ENCODE peak calls at places on chromosomes 16 and 17, in nine cellular contexts. E is left ventricle myocardium inferior, Y is body of pancreas, Q is AG09309, B is AG10803, O is choroid plexus epithelial cell, M is heart right ventricle, X is NB4, P is astrocyte of the cerebellum. Z is an unnamed sample.

GRCh38 chr16:35207059-35207999 is 1747.9 kb downstream of the TP53TG3F start:
- DNase-seq in O (no peak), Q (no peak), Y (no peak), P (no peak), M (no peak), X (no peak), B (no peak), E (no peak), Z (no peak)

GRCh38 chr17:35460354-35460851 is 11.8 kb upstream of the SLFN13 start:
- DNase-seq in B (no peak), P (no peak), M (peak), O (no peak), E (peak), Q (no peak), X (no peak), Y (peak), Z (peak)

GRCh38 chr17:81551458-81552243 is 502 bp downstream of the FAAP100 start:
- DNase-seq in X (peak), B (peak), Q (no peak), P (no peak), M (peak), O (peak), E (no peak), Y (peak), Z (peak)

GRCh38 chr17:64457156-64457555 is 8.2 kb downstream of the MILR1 start:
- DNase-seq in B (peak), Q (no peak), O (peak), Y (no peak), X (no peak), P (peak), M (no peak), E (no peak), Z (peak)

GRCh38 chr17:47821424-47822379 is at the start of gene OSBPL7:
- DNase-seq in Q (no peak), P (peak), E (peak), O (peak), X (peak), B (peak), M (peak), Y (peak), Z (peak)

GRCh38 chr16:86602521-86602920 is 24.2 kb downstream of the FOXL1 start:
- DNase-seq in E (no peak), Y (no peak), P (no peak), B (no peak), Q (no peak), M (no peak), X (no peak), O (no peak), Z (no peak)

GRCh38 chr16:57185446-57185944 is 344 bp downstream of the PSME3IP1 start:
- DNase-seq in E (peak), P (no peak), B (peak), Y (peak), Q (no peak), O (peak), X (no peak), M (peak), Z (no peak)

GRCh38 chr16:80746231-80746630 is 58.2 kb downstream of the CDYL2 start:
- DNase-seq in B (peak), E (no peak), Q (no peak), O (peak), X (no peak), M (no peak), Y (no peak), P (no peak), Z (no peak)

GRCh38 chr17:59845595-59846390 is 47.0 kb downstream of the TUBD1 start:
- DNase-seq in P (peak), E (no peak), B (peak), Y (peak), M (no peak), X (peak), O (peak), Q (no peak), Z (peak)

GRCh38 chr17:82828875-82829487 is 10.8 kb downstream of the ZNF750 start:
- DNase-seq in E (no peak), Y (no peak), Q (no peak), O (no peak), P (no peak), M (no peak), X (no peak), B (no peak), Z (no peak)

GRCh38 chr16:50208460-50208931 is 55.4 kb downstream of the TENT4B start:
- DNase-seq in P (no peak), Y (no peak), B (peak), E (no peak), O (peak), M (no peak), Q (peak), X (no peak), Z (no peak)

GRCh38 chr16:1349951-1350350 is 1.7 kb downstream of the TSR3 start:
- DNase-seq in Y (no peak), B (no peak), P (no peak), M (no peak), Q (no peak), O (no peak), E (no peak), X (no peak), Z (no peak)

GRCh38 chr17:34114174-34114573 is 140.9 kb upstream of the CCL2 start:
- DNase-seq in Y (no peak), X (no peak), Q (no peak), P (no peak), B (no peak), E (no peak), M (no peak), O (no peak), Z (no peak)

GRCh38 chr17:48615212-48615962 is at the start of gene HOXB8:
- DNase-seq in O (no peak), E (no peak), Y (no peak), X (no peak), P (no peak), Q (no peak), M (no peak), B (no peak), Z (no peak)

GRCh38 chr16:80197790-80198201 is 343.0 kb upstream of the DYNLRB2 start:
- DNase-seq in E (no peak), B (peak), Q (peak), X (no peak), O (peak), M (no peak), P (peak), Y (no peak), Z (no peak)

GRCh38 chr17:7001562-7001961 is 5.7 kb downstream of the ALOX12 start:
- DNase-seq in X (peak), B (no peak), O (peak), E (no peak), Q (no peak), P (no peak), Y (no peak), M (no peak), Z (peak)

GRCh38 chr17:82942166-82943130 is 102.6 kb upstream of the ZNF750 start:
- DNase-seq in Q (no peak), E (peak), Y (no peak), P (no peak), B (no peak), X (no peak), M (peak), O (no peak), Z (no peak)

GRCh38 chr17:63579633-63580032 is 21.1 kb upstream of the TACO1 start:
- DNase-seq in Y (no peak), M (no peak), B (no peak), Q (no peak), X (no peak), O (peak), P (no peak), E (no peak), Z (no peak)

GRCh38 chr17:82874011-82874835 is 34.4 kb upstream of the ZNF750 start:
- DNase-seq in E (no peak), Q (no peak), M (no peak), B (no peak), P (no peak), X (no peak), O (no peak), Y (no peak), Z (no peak)

GRCh38 chr16:26550111-26550610 is 516.6 kb upstream of the C16orf82 start:
- DNase-seq in M (no peak), E (no peak), Y (no peak), Q (no peak), O (no peak), P (no peak), B (no peak), X (no peak), Z (no peak)

GRCh38 chr16:26542198-26542597 is 524.5 kb upstream of the C16orf82 start:
- DNase-seq in M (no peak), P (no peak), E (no peak), Q (no peak), Y (no peak), B (no peak), X (no peak), O (no peak), Z (no peak)

GRCh38 chr16:26547681-26548080 is 519.0 kb upstream of the C16orf82 start:
- DNase-seq in Q (no peak), M (no peak), Y (no peak), B (no peak), X (no peak), P (no peak), E (no peak), O (no peak), Z (no peak)

DNA sequence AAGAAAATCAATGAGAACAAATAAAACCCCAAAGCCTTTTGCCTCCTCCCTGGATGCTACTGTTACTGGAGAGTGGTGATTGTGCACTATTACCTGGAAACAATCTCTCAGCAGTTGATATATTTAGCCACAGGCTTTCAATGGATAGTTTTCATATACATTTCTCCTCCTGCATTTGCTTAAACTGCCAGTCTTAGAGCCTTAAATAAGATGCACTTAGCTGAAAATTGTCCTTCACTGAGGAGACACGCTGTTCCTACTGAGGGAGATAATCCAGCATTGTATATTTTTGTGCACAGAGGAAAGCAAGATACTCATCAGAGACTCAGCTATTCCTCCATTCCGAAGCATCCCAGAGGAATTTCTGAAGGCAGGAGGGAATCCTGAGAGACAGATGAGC is 520.2 kb upstream of the C16orf82 start:
- DNase-seq in Q (no peak), Y (no peak), X (no peak), B (no peak), M (no peak), P (no peak), O (no peak), E (no peak), Z (no peak)
- TF ChIP-seq CTCF in Q (no peak), Y (no peak), X (no peak), B (no peak), M (no peak), P (no peak), O (no peak), E (no peak), Z (no peak)

GRCh38 chr16:67185866-67186134 is 2.0 kb upstream of the MATCAP1 start:
- DNase-seq in E (no peak), Y (no peak), X (no peak), Q (no peak), O (no peak), M (no peak), P (no peak), B (no peak), Z (no peak)

GRCh38 chr16:67184453-67185002 is 765 bp upstream of the MATCAP1 start:
- DNase-seq in Q (no peak), B (no peak), X (no peak), E (no peak), Y (no peak), M (peak), P (no peak), O (no peak), Z (no peak)

GRCh38 chr16:67183627-67184452 is at the start of gene MATCAP1:
- DNase-seq in M (peak), Q (peak), O (peak), P (peak), X (peak), B (peak), E (peak), Y (peak), Z (peak)

GRCh38 chr16:67186550-67186950 is 2.8 kb upstream of the MATCAP1 start:
- DNase-seq in Y (no peak), X (no peak), Q (no peak), M (no peak), P (no peak), O (no peak), E (no peak), B (peak), Z (no peak)

DNA sequence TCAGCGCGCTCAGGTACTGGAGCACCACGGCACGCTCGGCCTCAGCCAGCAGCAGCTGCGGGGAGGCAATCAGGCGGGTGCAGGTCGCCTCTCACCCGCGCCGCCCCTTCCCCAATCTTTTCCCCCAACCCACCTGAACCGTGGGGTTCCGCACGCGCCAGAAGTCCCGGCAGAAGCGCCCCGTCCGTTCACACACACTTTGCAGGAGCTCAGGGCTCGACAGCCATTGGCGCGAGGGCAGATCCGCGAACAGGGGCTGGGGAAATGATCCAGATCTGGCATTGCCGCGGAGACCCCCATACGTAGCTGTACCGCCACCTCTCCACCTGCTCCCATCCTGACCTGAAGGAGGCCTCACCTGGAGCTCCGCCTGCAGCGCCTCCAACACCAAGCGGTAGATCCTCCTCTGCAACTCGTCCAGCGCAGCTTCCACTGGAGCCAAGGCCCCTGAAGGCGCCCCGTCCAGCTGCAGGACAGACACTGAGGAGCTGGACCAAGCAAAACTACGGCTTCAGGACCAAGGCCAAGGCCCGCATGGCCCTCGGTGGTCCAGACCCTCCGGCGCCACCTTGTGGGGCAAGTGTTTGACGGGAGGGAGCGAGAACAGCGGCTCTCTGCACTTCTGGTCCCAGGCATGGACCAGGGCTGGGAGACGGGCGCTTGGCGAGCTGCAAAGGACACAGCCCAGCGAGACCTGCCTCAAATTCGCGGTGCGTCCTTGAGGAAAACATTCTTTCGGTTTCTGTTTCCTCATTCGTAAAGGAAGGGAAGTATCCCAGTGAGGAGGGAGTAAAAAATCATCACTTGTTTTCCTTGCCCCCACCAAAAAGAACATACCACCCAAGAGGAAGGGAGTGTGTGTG is 1.5 kb upstream of the MATCAP1 start:
- DNase-seq in Q (peak), M (peak), X (peak), P (peak), Y (peak), E (peak), O (peak), B (peak), Z (peak)
- H3K4me3 ChIP-seq in Q (no peak), M (no peak), X (no peak), P (no peak), Y (no peak), E (peak), O (no peak), B (peak), Z (no peak)

GRCh38 chr17:65532491-65532890 is 29.0 kb downstream of the AXIN2 start:
- DNase-seq in M (no peak), E (no peak), O (no peak), P (no peak), Y (no peak), X (no peak), B (no peak), Q (no peak), Z (no peak)

GRCh38 chr17:65533056-65533745 is 28.2 kb downstream of the AXIN2 start:
- DNase-seq in X (no peak), P (no peak), Y (no peak), B (no peak), E (no peak), O (no peak), Q (no peak), M (no peak), Z (no peak)

GRCh38 chr17:65530158-65530984 is 31.1 kb downstream of the AXIN2 start:
- DNase-seq in E (no peak), X (no peak), Y (no peak), O (no peak), Q (no peak), B (no peak), P (no peak), M (no peak), Z (no peak)

GRCh38 chr17:65530985-65531507 is 30.4 kb downstream of the AXIN2 start:
- DNase-seq in P (no peak), M (no peak), Y (no peak), O (peak), X (no peak), Q (no peak), E (no peak), B (peak), Z (no peak)

DNA sequence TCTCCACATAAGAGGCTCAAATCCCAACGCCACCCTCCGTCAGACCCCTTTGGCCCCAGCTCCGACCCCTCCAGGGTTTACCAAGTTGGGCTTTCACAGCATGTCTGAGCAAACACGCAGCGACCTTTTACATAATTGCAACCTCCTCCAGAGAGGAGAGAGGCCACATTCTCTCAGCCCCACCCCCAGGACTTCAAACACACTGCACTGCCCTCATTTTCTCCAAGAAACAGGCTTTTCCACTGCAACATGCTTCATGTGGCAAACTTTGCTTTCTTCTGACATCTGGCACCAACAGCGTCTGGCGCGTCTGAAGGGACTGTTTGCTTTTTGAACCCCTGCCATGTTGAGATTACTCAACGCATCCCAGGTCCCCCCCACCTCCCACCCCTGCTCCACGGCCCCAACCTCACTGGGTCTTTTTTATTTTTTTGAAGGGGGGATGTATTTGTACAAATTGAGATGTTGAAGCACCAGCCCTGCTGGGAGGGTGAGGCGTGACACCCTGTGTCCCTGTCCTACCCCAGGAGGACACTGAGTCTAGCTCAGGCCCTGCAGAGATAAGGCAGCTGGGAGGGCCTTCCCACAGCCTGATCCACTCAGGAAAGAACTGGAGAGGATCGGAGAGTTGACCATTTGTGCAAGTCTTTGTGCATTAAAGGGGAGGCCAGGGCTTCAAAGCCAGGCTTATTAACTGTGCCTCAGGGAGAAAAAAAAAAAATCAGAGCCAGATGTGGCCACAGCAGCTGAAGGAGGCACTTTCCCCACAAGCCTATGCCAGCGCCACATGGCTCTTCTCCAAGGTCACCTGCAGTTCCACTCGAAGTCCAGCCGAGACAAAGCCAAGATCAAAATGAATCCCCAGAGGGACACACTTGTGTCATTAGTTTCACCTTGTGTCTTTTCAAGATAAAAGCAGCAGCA is 29.7 kb downstream of the AXIN2 start:
- DNase-seq in Y (peak), O (peak), B (peak), Q (no peak), P (no peak), M (peak), E (peak), X (no peak), Z (no peak)
- TF ChIP-seq CTCF in Y (no peak), O (peak), B (peak), Q (peak), P (peak), M (peak), E (peak), X (no peak), Z (peak)

DNA sequence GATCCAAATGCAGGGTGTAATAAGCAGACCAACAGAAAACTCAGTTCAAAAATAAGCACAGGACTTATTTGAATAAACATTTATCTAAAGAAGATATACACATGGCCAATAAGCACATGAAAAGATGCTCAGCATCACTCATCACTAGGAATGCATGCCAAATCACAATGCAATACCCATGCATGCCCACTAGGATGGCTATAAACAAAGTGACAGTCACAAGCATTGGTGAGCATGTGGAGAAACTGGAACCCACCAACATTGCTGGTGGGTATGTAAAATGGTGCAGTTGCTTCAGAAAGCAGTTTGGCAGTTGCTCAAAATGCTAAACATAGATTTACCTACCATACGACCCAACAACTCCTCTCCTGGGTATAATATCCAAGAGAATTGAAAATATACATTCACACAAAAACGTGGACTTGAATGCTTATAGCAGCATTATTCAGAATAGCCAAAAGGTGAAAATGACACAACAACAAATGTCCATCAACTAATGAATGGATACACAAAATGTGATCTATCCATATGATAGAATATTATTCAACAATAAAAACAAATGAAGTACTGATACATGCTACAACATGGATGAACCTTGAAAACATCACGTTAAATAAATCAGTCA is 20.1 kb downstream of the UBE2O start:
- DNase-seq in B (no peak), Q (no peak), Y (no peak), P (no peak), O (peak), X (peak), M (no peak), E (no peak), Z (peak)
- H3K4me3 ChIP-seq in B (no peak), Q (no peak), Y (no peak), P (no peak), O (no peak), X (no peak), M (no peak), E (no peak), Z (no peak)

DNA sequence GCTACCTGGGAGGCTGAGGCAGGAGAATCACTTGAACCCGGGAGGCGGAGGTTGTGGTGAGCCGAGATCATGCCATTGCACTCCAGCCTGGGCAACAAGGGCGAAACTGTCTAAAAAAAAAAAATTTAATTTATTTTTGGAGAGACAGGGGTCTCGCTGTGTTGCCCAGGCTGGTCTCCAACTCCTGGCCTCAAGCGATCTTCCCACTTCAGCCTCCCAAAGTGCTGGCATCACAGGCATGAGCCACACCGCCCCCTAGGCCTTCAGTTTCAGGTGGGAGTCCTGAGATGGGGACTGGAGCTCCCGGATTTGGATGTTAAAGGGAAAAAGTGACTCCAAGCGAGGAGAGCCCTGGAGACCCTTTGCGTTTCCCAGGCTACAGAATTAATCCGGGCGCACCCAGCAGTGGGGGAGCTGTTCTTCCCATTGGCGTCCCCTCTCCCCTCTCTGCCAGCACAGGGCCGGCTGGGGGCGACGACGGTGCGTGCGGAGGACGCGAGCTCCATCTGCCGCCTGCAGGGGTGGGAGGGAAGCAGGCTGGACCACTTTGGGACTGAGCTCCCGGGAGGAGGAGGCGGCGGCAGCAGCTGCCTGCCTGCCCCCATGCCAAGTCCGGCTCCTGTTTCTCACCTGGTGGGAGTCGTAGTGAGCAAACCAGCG is 49.3 kb upstream of the USP7 start:
- DNase-seq in M (peak), X (no peak), P (no peak), O (no peak), E (no peak), Q (no peak), B (no peak), Y (no peak), Z (no peak)
- TF ChIP-seq CTCF in M (peak), X (no peak), P (peak), O (peak), E (peak), Q (no peak), B (no peak), Y (no peak), Z (no peak)

GRCh38 chr16:3035289-3035971 is 1.3 kb downstream of the BICDL2 start:
- DNase-seq in O (no peak), M (no peak), X (no peak), Y (peak), B (no peak), E (no peak), Q (no peak), P (no peak), Z (no peak)
- H3K4me3 ChIP-seq in O (no peak), M (no peak), X (no peak), Y (peak), B (no peak), E (no peak), Q (no peak), P (no peak), Z (no peak)

Z was measured in GM12865.